ENCODE peak calls at places on chromosome 7, in ten cellular contexts. One of them, this sample, is unnamed.

GRCh38 chr7:133703547-133703946 is 423.6 kb upstream of the LRGUK start:
- DNase-seq in Karpas-422: no peak
- DNase-seq in fibroblast of pulmonary artery: peak; percentile 83
- DNase-seq in neural crest cell: no peak
- DNase-seq in neural progenitor cell: no peak
- DNase-seq in activated T-helper 1 cell treated with anti-CD3 and anti-CD28 coated beads, Interleukin-12 subunit alpha, Interleukin-12 subunit beta, Interleukin-2, Interleukin-4 antibody, amounts not matched to agents 30 ng/mL and 10 ng/mL and 1 ng/mL, durations not matched to agents 14 hours and 24 hours and 36 hours: no peak
- DNase-seq in caudate nucleus: no peak
- DNase-seq in hippocampal formation: no peak
- DNase-seq in T-helper 1 cell: no peak
- DNase-seq in activated T-cell treated with anti-CD3 and anti-CD28 coated beads, Interleukin-2, amount 50 U/mL, for 48 hours: no peak
- DNase-seq in this sample: no peak

GRCh38 chr7:1136841-1137516 is 23.0 kb downstream of the ZFAND2A start:
- DNase-seq in Karpas-422: peak; percentile 46
- DNase-seq in fibroblast of pulmonary artery: no peak
- DNase-seq in neural crest cell: no peak
- DNase-seq in neural progenitor cell: peak; percentile 29
- DNase-seq in activated T-helper 1 cell treated with anti-CD3 and anti-CD28 coated beads, Interleukin-12 subunit alpha, Interleukin-12 subunit beta, Interleukin-2, Interleukin-4 antibody, amounts not matched to agents 30 ng/mL and 10 ng/mL and 1 ng/mL, durations not matched to agents 14 hours and 24 hours and 36 hours: no peak
- DNase-seq in caudate nucleus: no peak
- DNase-seq in hippocampal formation: no peak
- DNase-seq in T-helper 1 cell: no peak
- DNase-seq in activated T-cell treated with anti-CD3 and anti-CD28 coated beads, Interleukin-2, amount 50 U/mL, for 48 hours: peak; percentile 33
- DNase-seq in this sample: peak; percentile 19

GRCh38 chr7:128840326-128841170 is 10.3 kb downstream of the FLNC start:
- DNase-seq in Karpas-422: no peak
- DNase-seq in fibroblast of pulmonary artery: no peak
- DNase-seq in neural crest cell: no peak
- DNase-seq in neural progenitor cell: no peak
- DNase-seq in activated T-helper 1 cell treated with anti-CD3 and anti-CD28 coated beads, Interleukin-12 subunit alpha, Interleukin-12 subunit beta, Interleukin-2, Interleukin-4 antibody, amounts not matched to agents 30 ng/mL and 10 ng/mL and 1 ng/mL, durations not matched to agents 14 hours and 24 hours and 36 hours: no peak
- DNase-seq in caudate nucleus: no peak
- DNase-seq in hippocampal formation: no peak
- DNase-seq in T-helper 1 cell: no peak
- DNase-seq in activated T-cell treated with anti-CD3 and anti-CD28 coated beads, Interleukin-2, amount 50 U/mL, for 48 hours: no peak
- DNase-seq in this sample: no peak

GRCh38 chr7:50155755-50156154 is 62.7 kb upstream of the ZPBP start:
- DNase-seq in Karpas-422: no peak
- DNase-seq in fibroblast of pulmonary artery: no peak
- DNase-seq in neural crest cell: no peak
- DNase-seq in neural progenitor cell: no peak
- DNase-seq in activated T-helper 1 cell treated with anti-CD3 and anti-CD28 coated beads, Interleukin-12 subunit alpha, Interleukin-12 subunit beta, Interleukin-2, Interleukin-4 antibody, amounts not matched to agents 30 ng/mL and 10 ng/mL and 1 ng/mL, durations not matched to agents 14 hours and 24 hours and 36 hours: no peak
- DNase-seq in caudate nucleus: no peak
- DNase-seq in hippocampal formation: no peak
- DNase-seq in T-helper 1 cell: no peak
- DNase-seq in activated T-cell treated with anti-CD3 and anti-CD28 coated beads, Interleukin-2, amount 50 U/mL, for 48 hours: peak; percentile 55
- DNase-seq in this sample: no peak

GRCh38 chr7:130232209-130232608 is 24.5 kb downstream of the SSMEM1 start:
- DNase-seq in Karpas-422: no peak
- DNase-seq in fibroblast of pulmonary artery: no peak
- DNase-seq in neural crest cell: no peak
- DNase-seq in neural progenitor cell: no peak
- DNase-seq in activated T-helper 1 cell treated with anti-CD3 and anti-CD28 coated beads, Interleukin-12 subunit alpha, Interleukin-12 subunit beta, Interleukin-2, Interleukin-4 antibody, amounts not matched to agents 30 ng/mL and 10 ng/mL and 1 ng/mL, durations not matched to agents 14 hours and 24 hours and 36 hours: no peak
- DNase-seq in caudate nucleus: no peak
- DNase-seq in hippocampal formation: no peak
- DNase-seq in T-helper 1 cell: no peak
- DNase-seq in activated T-cell treated with anti-CD3 and anti-CD28 coated beads, Interleukin-2, amount 50 U/mL, for 48 hours: no peak
- DNase-seq in this sample: no peak

GRCh38 chr7:46754135-46754730 is 827.7 kb downstream of the TNS3 start:
- DNase-seq in Karpas-422: no peak
- DNase-seq in fibroblast of pulmonary artery: peak; percentile 62
- DNase-seq in neural crest cell: no peak
- DNase-seq in neural progenitor cell: no peak
- DNase-seq in activated T-helper 1 cell treated with anti-CD3 and anti-CD28 coated beads, Interleukin-12 subunit alpha, Interleukin-12 subunit beta, Interleukin-2, Interleukin-4 antibody, amounts not matched to agents 30 ng/mL and 10 ng/mL and 1 ng/mL, durations not matched to agents 14 hours and 24 hours and 36 hours: no peak
- DNase-seq in caudate nucleus: no peak
- DNase-seq in hippocampal formation: no peak
- DNase-seq in T-helper 1 cell: no peak
- DNase-seq in activated T-cell treated with anti-CD3 and anti-CD28 coated beads, Interleukin-2, amount 50 U/mL, for 48 hours: no peak
- DNase-seq in this sample: peak; percentile 85

GRCh38 chr7:71511361-71511807 is 379.4 kb downstream of the GALNT17 start:
- DNase-seq in Karpas-422: peak; percentile 57
- DNase-seq in fibroblast of pulmonary artery: no peak
- DNase-seq in neural crest cell: peak; percentile 5
- DNase-seq in neural progenitor cell: peak; percentile 37
- DNase-seq in activated T-helper 1 cell treated with anti-CD3 and anti-CD28 coated beads, Interleukin-12 subunit alpha, Interleukin-12 subunit beta, Interleukin-2, Interleukin-4 antibody, amounts not matched to agents 30 ng/mL and 10 ng/mL and 1 ng/mL, durations not matched to agents 14 hours and 24 hours and 36 hours: no peak
- DNase-seq in caudate nucleus: no peak
- DNase-seq in hippocampal formation: no peak
- DNase-seq in T-helper 1 cell: no peak
- DNase-seq in activated T-cell treated with anti-CD3 and anti-CD28 coated beads, Interleukin-2, amount 50 U/mL, for 48 hours: no peak
- DNase-seq in this sample: no peak

GRCh38 chr7:30226593-30227268 is 57.7 kb upstream of the ZNRF2 start:
- DNase-seq in Karpas-422: no peak
- DNase-seq in fibroblast of pulmonary artery: no peak
- DNase-seq in neural crest cell: peak; percentile 5
- DNase-seq in neural progenitor cell: peak; percentile 62
- DNase-seq in activated T-helper 1 cell treated with anti-CD3 and anti-CD28 coated beads, Interleukin-12 subunit alpha, Interleukin-12 subunit beta, Interleukin-2, Interleukin-4 antibody, amounts not matched to agents 30 ng/mL and 10 ng/mL and 1 ng/mL, durations not matched to agents 14 hours and 24 hours and 36 hours: no peak
- DNase-seq in caudate nucleus: no peak
- DNase-seq in hippocampal formation: no peak
- DNase-seq in T-helper 1 cell: no peak
- DNase-seq in activated T-cell treated with anti-CD3 and anti-CD28 coated beads, Interleukin-2, amount 50 U/mL, for 48 hours: no peak
- DNase-seq in this sample: peak; percentile 67

GRCh38 chr7:149598721-149599308 is 101.2 kb upstream of the ZNF746 start:
- DNase-seq in Karpas-422: peak; percentile 80
- DNase-seq in fibroblast of pulmonary artery: peak; percentile 53
- DNase-seq in neural crest cell: peak; percentile 12
- DNase-seq in neural progenitor cell: peak; percentile 68
- DNase-seq in activated T-helper 1 cell treated with anti-CD3 and anti-CD28 coated beads, Interleukin-12 subunit alpha, Interleukin-12 subunit beta, Interleukin-2, Interleukin-4 antibody, amounts not matched to agents 30 ng/mL and 10 ng/mL and 1 ng/mL, durations not matched to agents 14 hours and 24 hours and 36 hours: peak; percentile 9
- DNase-seq in caudate nucleus: no peak
- DNase-seq in hippocampal formation: no peak
- DNase-seq in T-helper 1 cell: no peak
- DNase-seq in activated T-cell treated with anti-CD3 and anti-CD28 coated beads, Interleukin-2, amount 50 U/mL, for 48 hours: peak; percentile 49
- DNase-seq in this sample: peak; percentile 69

GRCh38 chr7:129271500-129272355 is 46.9 kb downstream of the AHCYL2 start:
- DNase-seq in Karpas-422: peak; percentile 91
- DNase-seq in fibroblast of pulmonary artery: peak; percentile 67
- DNase-seq in neural crest cell: peak; percentile 37
- DNase-seq in neural progenitor cell: peak; percentile 62
- DNase-seq in activated T-helper 1 cell treated with anti-CD3 and anti-CD28 coated beads, Interleukin-12 subunit alpha, Interleukin-12 subunit beta, Interleukin-2, Interleukin-4 antibody, amounts not matched to agents 30 ng/mL and 10 ng/mL and 1 ng/mL, durations not matched to agents 14 hours and 24 hours and 36 hours: peak; percentile 58
- DNase-seq in caudate nucleus: no peak
- DNase-seq in hippocampal formation: peak; percentile 34
- DNase-seq in T-helper 1 cell: peak; percentile 18
- DNase-seq in activated T-cell treated with anti-CD3 and anti-CD28 coated beads, Interleukin-2, amount 50 U/mL, for 48 hours: peak; percentile 66
- DNase-seq in this sample: peak; percentile 76

GRCh38 chr7:883029-884021 is 7.0 kb downstream of the GET4 start:
- DNase-seq in Karpas-422: no peak
- DNase-seq in fibroblast of pulmonary artery: no peak
- DNase-seq in neural crest cell: no peak
- DNase-seq in neural progenitor cell: no peak
- DNase-seq in activated T-helper 1 cell treated with anti-CD3 and anti-CD28 coated beads, Interleukin-12 subunit alpha, Interleukin-12 subunit beta, Interleukin-2, Interleukin-4 antibody, amounts not matched to agents 30 ng/mL and 10 ng/mL and 1 ng/mL, durations not matched to agents 14 hours and 24 hours and 36 hours: no peak
- DNase-seq in caudate nucleus: no peak
- DNase-seq in hippocampal formation: no peak
- DNase-seq in T-helper 1 cell: no peak
- DNase-seq in activated T-cell treated with anti-CD3 and anti-CD28 coated beads, Interleukin-2, amount 50 U/mL, for 48 hours: no peak
- DNase-seq in this sample: no peak

GRCh38 chr7:17021205-17021604 is 139.4 kb upstream of the AGR3 start:
- DNase-seq in Karpas-422: no peak
- DNase-seq in fibroblast of pulmonary artery: no peak
- DNase-seq in neural crest cell: no peak
- DNase-seq in neural progenitor cell: no peak
- DNase-seq in activated T-helper 1 cell treated with anti-CD3 and anti-CD28 coated beads, Interleukin-12 subunit alpha, Interleukin-12 subunit beta, Interleukin-2, Interleukin-4 antibody, amounts not matched to agents 30 ng/mL and 10 ng/mL and 1 ng/mL, durations not matched to agents 14 hours and 24 hours and 36 hours: no peak
- DNase-seq in caudate nucleus: no peak
- DNase-seq in hippocampal formation: no peak
- DNase-seq in T-helper 1 cell: no peak
- DNase-seq in activated T-cell treated with anti-CD3 and anti-CD28 coated beads, Interleukin-2, amount 50 U/mL, for 48 hours: no peak
- DNase-seq in this sample: no peak

GRCh38 chr7:1665721-1666250 is 4.3 kb upstream of the ELFN1 start:
- DNase-seq in Karpas-422: no peak
- DNase-seq in fibroblast of pulmonary artery: peak; percentile 18
- DNase-seq in neural crest cell: no peak
- DNase-seq in neural progenitor cell: peak; percentile 78
- DNase-seq in activated T-helper 1 cell treated with anti-CD3 and anti-CD28 coated beads, Interleukin-12 subunit alpha, Interleukin-12 subunit beta, Interleukin-2, Interleukin-4 antibody, amounts not matched to agents 30 ng/mL and 10 ng/mL and 1 ng/mL, durations not matched to agents 14 hours and 24 hours and 36 hours: no peak
- DNase-seq in caudate nucleus: no peak
- DNase-seq in hippocampal formation: no peak
- DNase-seq in T-helper 1 cell: no peak
- DNase-seq in activated T-cell treated with anti-CD3 and anti-CD28 coated beads, Interleukin-2, amount 50 U/mL, for 48 hours: peak; percentile 47
- DNase-seq in this sample: peak; percentile 11

GRCh38 chr7:28086198-28086597 is 94.4 kb downstream of the JAZF1 start:
- DNase-seq in Karpas-422: no peak
- DNase-seq in fibroblast of pulmonary artery: no peak
- DNase-seq in neural crest cell: no peak
- DNase-seq in neural progenitor cell: no peak
- DNase-seq in activated T-helper 1 cell treated with anti-CD3 and anti-CD28 coated beads, Interleukin-12 subunit alpha, Interleukin-12 subunit beta, Interleukin-2, Interleukin-4 antibody, amounts not matched to agents 30 ng/mL and 10 ng/mL and 1 ng/mL, durations not matched to agents 14 hours and 24 hours and 36 hours: no peak
- DNase-seq in caudate nucleus: no peak
- DNase-seq in hippocampal formation: no peak
- DNase-seq in T-helper 1 cell: no peak
- DNase-seq in activated T-cell treated with anti-CD3 and anti-CD28 coated beads, Interleukin-2, amount 50 U/mL, for 48 hours: no peak
- DNase-seq in this sample: no peak

GRCh38 chr7:116138202-116138801 is 72.0 kb upstream of the TES start:
- DNase-seq in Karpas-422: peak; percentile 80
- DNase-seq in fibroblast of pulmonary artery: peak; percentile 83
- DNase-seq in neural crest cell: peak; percentile 13
- DNase-seq in neural progenitor cell: peak; percentile 60
- DNase-seq in activated T-helper 1 cell treated with anti-CD3 and anti-CD28 coated beads, Interleukin-12 subunit alpha, Interleukin-12 subunit beta, Interleukin-2, Interleukin-4 antibody, amounts not matched to agents 30 ng/mL and 10 ng/mL and 1 ng/mL, durations not matched to agents 14 hours and 24 hours and 36 hours: peak; percentile 16
- DNase-seq in caudate nucleus: no peak
- DNase-seq in hippocampal formation: peak; percentile 2
- DNase-seq in T-helper 1 cell: no peak
- DNase-seq in activated T-cell treated with anti-CD3 and anti-CD28 coated beads, Interleukin-2, amount 50 U/mL, for 48 hours: no peak
- DNase-seq in this sample: peak; percentile 82

GRCh38 chr7:136166521-136166920 is 189.4 kb upstream of the MTPN start:
- DNase-seq in Karpas-422: no peak
- DNase-seq in fibroblast of pulmonary artery: no peak
- DNase-seq in neural crest cell: no peak
- DNase-seq in neural progenitor cell: no peak
- DNase-seq in activated T-helper 1 cell treated with anti-CD3 and anti-CD28 coated beads, Interleukin-12 subunit alpha, Interleukin-12 subunit beta, Interleukin-2, Interleukin-4 antibody, amounts not matched to agents 30 ng/mL and 10 ng/mL and 1 ng/mL, durations not matched to agents 14 hours and 24 hours and 36 hours: no peak
- DNase-seq in caudate nucleus: no peak
- DNase-seq in hippocampal formation: no peak
- DNase-seq in T-helper 1 cell: no peak
- DNase-seq in activated T-cell treated with anti-CD3 and anti-CD28 coated beads, Interleukin-2, amount 50 U/mL, for 48 hours: no peak
- DNase-seq in this sample: no peak

GRCh38 chr7:128800567-128800966 is 8.8 kb downstream of the CCDC136 start:
- DNase-seq in Karpas-422: no peak
- DNase-seq in fibroblast of pulmonary artery: no peak
- DNase-seq in neural crest cell: no peak
- DNase-seq in neural progenitor cell: no peak
- DNase-seq in activated T-helper 1 cell treated with anti-CD3 and anti-CD28 coated beads, Interleukin-12 subunit alpha, Interleukin-12 subunit beta, Interleukin-2, Interleukin-4 antibody, amounts not matched to agents 30 ng/mL and 10 ng/mL and 1 ng/mL, durations not matched to agents 14 hours and 24 hours and 36 hours: no peak
- DNase-seq in caudate nucleus: no peak
- DNase-seq in hippocampal formation: no peak
- DNase-seq in T-helper 1 cell: no peak
- DNase-seq in activated T-cell treated with anti-CD3 and anti-CD28 coated beads, Interleukin-2, amount 50 U/mL, for 48 hours: no peak
- DNase-seq in this sample: no peak

GRCh38 chr7:108360058-108360800 is 96.0 kb downstream of the NRCAM start:
- DNase-seq in Karpas-422: no peak
- DNase-seq in fibroblast of pulmonary artery: no peak
- DNase-seq in neural crest cell: no peak
- DNase-seq in neural progenitor cell: no peak
- DNase-seq in activated T-helper 1 cell treated with anti-CD3 and anti-CD28 coated beads, Interleukin-12 subunit alpha, Interleukin-12 subunit beta, Interleukin-2, Interleukin-4 antibody, amounts not matched to agents 30 ng/mL and 10 ng/mL and 1 ng/mL, durations not matched to agents 14 hours and 24 hours and 36 hours: no peak
- DNase-seq in caudate nucleus: no peak
- DNase-seq in hippocampal formation: no peak
- DNase-seq in T-helper 1 cell: no peak
- DNase-seq in activated T-cell treated with anti-CD3 and anti-CD28 coated beads, Interleukin-2, amount 50 U/mL, for 48 hours: no peak
- DNase-seq in this sample: no peak

GRCh38 chr7:101602484-101603241 is 26.4 kb downstream of the MYL10 start:
- DNase-seq in Karpas-422: peak; percentile 92
- DNase-seq in fibroblast of pulmonary artery: peak; percentile 78
- DNase-seq in neural crest cell: peak; percentile 94
- DNase-seq in neural progenitor cell: peak; percentile 95
- DNase-seq in activated T-helper 1 cell treated with anti-CD3 and anti-CD28 coated beads, Interleukin-12 subunit alpha, Interleukin-12 subunit beta, Interleukin-2, Interleukin-4 antibody, amounts not matched to agents 30 ng/mL and 10 ng/mL and 1 ng/mL, durations not matched to agents 14 hours and 24 hours and 36 hours: peak; percentile 44
- DNase-seq in caudate nucleus: peak; percentile 37
- DNase-seq in hippocampal formation: peak; percentile 52
- DNase-seq in T-helper 1 cell: peak; percentile 20
- DNase-seq in activated T-cell treated with anti-CD3 and anti-CD28 coated beads, Interleukin-2, amount 50 U/mL, for 48 hours: peak; percentile 85
- DNase-seq in this sample: peak; percentile 82

GRCh38 chr7:29798422-29798821 is 7.9 kb upstream of the WIPF3 start:
- DNase-seq in Karpas-422: no peak
- DNase-seq in fibroblast of pulmonary artery: no peak
- DNase-seq in neural crest cell: no peak
- DNase-seq in neural progenitor cell: no peak
- DNase-seq in activated T-helper 1 cell treated with anti-CD3 and anti-CD28 coated beads, Interleukin-12 subunit alpha, Interleukin-12 subunit beta, Interleukin-2, Interleukin-4 antibody, amounts not matched to agents 30 ng/mL and 10 ng/mL and 1 ng/mL, durations not matched to agents 14 hours and 24 hours and 36 hours: no peak
- DNase-seq in caudate nucleus: no peak
- DNase-seq in hippocampal formation: no peak
- DNase-seq in T-helper 1 cell: no peak
- DNase-seq in activated T-cell treated with anti-CD3 and anti-CD28 coated beads, Interleukin-2, amount 50 U/mL, for 48 hours: no peak
- DNase-seq in this sample: no peak

GRCh38 chr7:44284881-44285541 is 40.4 kb downstream of the CAMK2B start:
- DNase-seq in Karpas-422: no peak
- DNase-seq in fibroblast of pulmonary artery: no peak
- DNase-seq in neural crest cell: no peak
- DNase-seq in neural progenitor cell: no peak
- DNase-seq in activated T-helper 1 cell treated with anti-CD3 and anti-CD28 coated beads, Interleukin-12 subunit alpha, Interleukin-12 subunit beta, Interleukin-2, Interleukin-4 antibody, amounts not matched to agents 30 ng/mL and 10 ng/mL and 1 ng/mL, durations not matched to agents 14 hours and 24 hours and 36 hours: no peak
- DNase-seq in caudate nucleus: no peak
- DNase-seq in hippocampal formation: no peak
- DNase-seq in T-helper 1 cell: no peak
- DNase-seq in activated T-cell treated with anti-CD3 and anti-CD28 coated beads, Interleukin-2, amount 50 U/mL, for 48 hours: peak; percentile 11
- DNase-seq in this sample: no peak

GRCh38 chr7:28773423-28774129 is 184.6 kb downstream of the TRIL start:
- DNase-seq in Karpas-422: no peak
- DNase-seq in fibroblast of pulmonary artery: no peak
- DNase-seq in neural crest cell: no peak
- DNase-seq in neural progenitor cell: no peak
- DNase-seq in activated T-helper 1 cell treated with anti-CD3 and anti-CD28 coated beads, Interleukin-12 subunit alpha, Interleukin-12 subunit beta, Interleukin-2, Interleukin-4 antibody, amounts not matched to agents 30 ng/mL and 10 ng/mL and 1 ng/mL, durations not matched to agents 14 hours and 24 hours and 36 hours: no peak
- DNase-seq in caudate nucleus: no peak
- DNase-seq in hippocampal formation: no peak
- DNase-seq in T-helper 1 cell: no peak
- DNase-seq in activated T-cell treated with anti-CD3 and anti-CD28 coated beads, Interleukin-2, amount 50 U/mL, for 48 hours: no peak
- DNase-seq in this sample: no peak

GRCh38 chr7:35015346-35015859 is 21.9 kb downstream of the DPY19L1 start:
- DNase-seq in Karpas-422: no peak
- DNase-seq in fibroblast of pulmonary artery: peak; percentile 57
- DNase-seq in neural crest cell: no peak
- DNase-seq in neural progenitor cell: no peak
- DNase-seq in activated T-helper 1 cell treated with anti-CD3 and anti-CD28 coated beads, Interleukin-12 subunit alpha, Interleukin-12 subunit beta, Interleukin-2, Interleukin-4 antibody, amounts not matched to agents 30 ng/mL and 10 ng/mL and 1 ng/mL, durations not matched to agents 14 hours and 24 hours and 36 hours: no peak
- DNase-seq in caudate nucleus: no peak
- DNase-seq in hippocampal formation: no peak
- DNase-seq in T-helper 1 cell: no peak
- DNase-seq in activated T-cell treated with anti-CD3 and anti-CD28 coated beads, Interleukin-2, amount 50 U/mL, for 48 hours: no peak
- DNase-seq in this sample: no peak

GRCh38 chr7:149819141-149819960 is 18.8 kb upstream of the ZNF862 start:
- DNase-seq in Karpas-422: no peak
- DNase-seq in fibroblast of pulmonary artery: no peak
- DNase-seq in neural crest cell: no peak
- DNase-seq in neural progenitor cell: no peak
- DNase-seq in activated T-helper 1 cell treated with anti-CD3 and anti-CD28 coated beads, Interleukin-12 subunit alpha, Interleukin-12 subunit beta, Interleukin-2, Interleukin-4 antibody, amounts not matched to agents 30 ng/mL and 10 ng/mL and 1 ng/mL, durations not matched to agents 14 hours and 24 hours and 36 hours: no peak
- DNase-seq in caudate nucleus: no peak
- DNase-seq in hippocampal formation: no peak
- DNase-seq in T-helper 1 cell: no peak
- DNase-seq in activated T-cell treated with anti-CD3 and anti-CD28 coated beads, Interleukin-2, amount 50 U/mL, for 48 hours: no peak
- DNase-seq in this sample: no peak

GRCh38 chr7:141184532-141185190 is 110.8 kb downstream of the TMEM178B start:
- DNase-seq in Karpas-422: no peak
- DNase-seq in fibroblast of pulmonary artery: no peak
- DNase-seq in neural crest cell: no peak
- DNase-seq in neural progenitor cell: no peak
- DNase-seq in activated T-helper 1 cell treated with anti-CD3 and anti-CD28 coated beads, Interleukin-12 subunit alpha, Interleukin-12 subunit beta, Interleukin-2, Interleukin-4 antibody, amounts not matched to agents 30 ng/mL and 10 ng/mL and 1 ng/mL, durations not matched to agents 14 hours and 24 hours and 36 hours: no peak
- DNase-seq in caudate nucleus: no peak
- DNase-seq in hippocampal formation: no peak
- DNase-seq in T-helper 1 cell: no peak
- DNase-seq in activated T-cell treated with anti-CD3 and anti-CD28 coated beads, Interleukin-2, amount 50 U/mL, for 48 hours: no peak
- DNase-seq in this sample: no peak

GRCh38 chr7:80781561-80781979 is 137.3 kb downstream of the SEMA3C start:
- DNase-seq in Karpas-422: no peak
- DNase-seq in fibroblast of pulmonary artery: peak; percentile 95
- DNase-seq in neural crest cell: no peak
- DNase-seq in neural progenitor cell: peak; percentile 17
- DNase-seq in activated T-helper 1 cell treated with anti-CD3 and anti-CD28 coated beads, Interleukin-12 subunit alpha, Interleukin-12 subunit beta, Interleukin-2, Interleukin-4 antibody, amounts not matched to agents 30 ng/mL and 10 ng/mL and 1 ng/mL, durations not matched to agents 14 hours and 24 hours and 36 hours: no peak
- DNase-seq in caudate nucleus: no peak
- DNase-seq in hippocampal formation: peak; percentile 12
- DNase-seq in T-helper 1 cell: no peak
- DNase-seq in activated T-cell treated with anti-CD3 and anti-CD28 coated beads, Interleukin-2, amount 50 U/mL, for 48 hours: no peak
- DNase-seq in this sample: peak; percentile 93

GRCh38 chr7:28176174-28176573 is 4.4 kb downstream of the JAZF1 start:
- DNase-seq in Karpas-422: no peak
- DNase-seq in fibroblast of pulmonary artery: no peak
- DNase-seq in neural crest cell: no peak
- DNase-seq in neural progenitor cell: no peak
- DNase-seq in activated T-helper 1 cell treated with anti-CD3 and anti-CD28 coated beads, Interleukin-12 subunit alpha, Interleukin-12 subunit beta, Interleukin-2, Interleukin-4 antibody, amounts not matched to agents 30 ng/mL and 10 ng/mL and 1 ng/mL, durations not matched to agents 14 hours and 24 hours and 36 hours: no peak
- DNase-seq in caudate nucleus: no peak
- DNase-seq in hippocampal formation: no peak
- DNase-seq in T-helper 1 cell: no peak
- DNase-seq in activated T-cell treated with anti-CD3 and anti-CD28 coated beads, Interleukin-2, amount 50 U/mL, for 48 hours: no peak
- DNase-seq in this sample: no peak

GRCh38 chr7:51021906-51022570 is 239.3 kb upstream of the GRB10 start:
- DNase-seq in Karpas-422: no peak
- DNase-seq in fibroblast of pulmonary artery: no peak
- DNase-seq in neural crest cell: no peak
- DNase-seq in neural progenitor cell: no peak
- DNase-seq in activated T-helper 1 cell treated with anti-CD3 and anti-CD28 coated beads, Interleukin-12 subunit alpha, Interleukin-12 subunit beta, Interleukin-2, Interleukin-4 antibody, amounts not matched to agents 30 ng/mL and 10 ng/mL and 1 ng/mL, durations not matched to agents 14 hours and 24 hours and 36 hours: no peak
- DNase-seq in caudate nucleus: no peak
- DNase-seq in hippocampal formation: no peak
- DNase-seq in T-helper 1 cell: no peak
- DNase-seq in activated T-cell treated with anti-CD3 and anti-CD28 coated beads, Interleukin-2, amount 50 U/mL, for 48 hours: no peak
- DNase-seq in this sample: no peak

This sample was measured in PC-3.